ENCODE peak calls at places on chromosomes 1 and 21, in eight cellular contexts. J, W, G, S, F, H, A and D are unnamed samples.

GRCh38 chr1:55064861-55065263 is 25.5 kb downstream of the PCSK9 start:
- DNase-seq in J (no peak), W (no peak), G (peak; percentile 16), S (no peak), F (peak; percentile 65), H (no peak), A (no peak), D (peak; percentile 37)

GRCh38 chr1:235468970-235469369 is 35.3 kb downstream of the B3GALNT2 start:
- DNase-seq in J (no peak), W (no peak), G (peak; percentile 8), S (no peak), F (no peak), H (peak; percentile 58), A (no peak), D (no peak)

GRCh38 chr1:235940282-235940681 is 73.6 kb upstream of the LYST start:
- DNase-seq in J (no peak), W (no peak), G (no peak), S (no peak), F (no peak), H (no peak), A (no peak), D (no peak)

GRCh38 chr21:42701706-42702456 is 48.5 kb downstream of the PDE9A start:
- DNase-seq in J (no peak), W (no peak), G (no peak), S (no peak), F (no peak), H (no peak), A (no peak), D (no peak)

GRCh38 chr1:18469514-18469913 is 11.2 kb upstream of the KLHDC7A start:
- DNase-seq in J (no peak), W (no peak), G (no peak), S (no peak), F (no peak), H (no peak), A (no peak), D (no peak)

GRCh38 chr1:218431476-218431875 is 86.3 kb downstream of the TGFB2 start:
- DNase-seq in J (no peak), W (no peak), G (no peak), S (no peak), F (no peak), H (no peak), A (no peak), D (no peak)

GRCh38 chr1:202007703-202008489 is 2.5 kb upstream of the ELF3 start:
- DNase-seq in J (no peak), W (no peak), G (no peak), S (no peak), F (no peak), H (no peak), A (no peak), D (no peak)

GRCh38 chr1:21385022-21385421 is 54.9 kb upstream of the NBPF3 start:
- DNase-seq in J (no peak), W (no peak), G (no peak), S (no peak), F (no peak), H (no peak), A (no peak), D (no peak)

GRCh38 chr1:53967409-53968124 is 21.4 kb downstream of the LRRC42 start:
- DNase-seq in J (no peak), W (no peak), G (no peak), S (no peak), F (no peak), H (no peak), A (no peak), D (no peak)

GRCh38 chr1:226549937-226550670 is 1.5 kb downstream of the STUM start:
- DNase-seq in J (peak; percentile 74), W (no peak), G (no peak), S (no peak), F (peak; percentile 53), H (no peak), A (peak; percentile 45), D (no peak)

GRCh38 chr1:237562247-237562823 is 328.4 kb downstream of the ZP4 start:
- DNase-seq in J (peak; percentile 75), W (peak; percentile 21), G (peak; percentile 3), S (no peak), F (no peak), H (peak; percentile 2), A (peak; percentile 90), D (peak; percentile 44)

GRCh38 chr1:245074232-245074747 is 80.5 kb upstream of the KIF26B start:
- DNase-seq in J (no peak), W (no peak), G (no peak), S (no peak), F (no peak), H (no peak), A (peak; percentile 69), D (no peak)

GRCh38 chr1:205263580-205264190 is 35.9 kb downstream of the TMCC2 start:
- DNase-seq in J (no peak), W (no peak), G (no peak), S (no peak), F (no peak), H (peak; percentile 51), A (no peak), D (no peak)

GRCh38 chr1:165257969-165258459 is 98.5 kb downstream of the LMX1A start:
- DNase-seq in J (peak; percentile 44), W (peak; percentile 87), G (no peak), S (no peak), F (peak; percentile 65), H (peak; percentile 16), A (peak; percentile 78), D (peak; percentile 14)

GRCh38 chr1:34858901-34859441 is 578 bp downstream of the SMIM12 start:
- DNase-seq in J (peak; percentile 11), W (no peak), G (no peak), S (no peak), F (no peak), H (peak; percentile 31), A (no peak), D (no peak)

GRCh38 chr1:220013497-220013896 is 32.8 kb downstream of the EPRS1 start:
- DNase-seq in J (no peak), W (no peak), G (no peak), S (no peak), F (no peak), H (no peak), A (no peak), D (peak; percentile 10)

DNA sequence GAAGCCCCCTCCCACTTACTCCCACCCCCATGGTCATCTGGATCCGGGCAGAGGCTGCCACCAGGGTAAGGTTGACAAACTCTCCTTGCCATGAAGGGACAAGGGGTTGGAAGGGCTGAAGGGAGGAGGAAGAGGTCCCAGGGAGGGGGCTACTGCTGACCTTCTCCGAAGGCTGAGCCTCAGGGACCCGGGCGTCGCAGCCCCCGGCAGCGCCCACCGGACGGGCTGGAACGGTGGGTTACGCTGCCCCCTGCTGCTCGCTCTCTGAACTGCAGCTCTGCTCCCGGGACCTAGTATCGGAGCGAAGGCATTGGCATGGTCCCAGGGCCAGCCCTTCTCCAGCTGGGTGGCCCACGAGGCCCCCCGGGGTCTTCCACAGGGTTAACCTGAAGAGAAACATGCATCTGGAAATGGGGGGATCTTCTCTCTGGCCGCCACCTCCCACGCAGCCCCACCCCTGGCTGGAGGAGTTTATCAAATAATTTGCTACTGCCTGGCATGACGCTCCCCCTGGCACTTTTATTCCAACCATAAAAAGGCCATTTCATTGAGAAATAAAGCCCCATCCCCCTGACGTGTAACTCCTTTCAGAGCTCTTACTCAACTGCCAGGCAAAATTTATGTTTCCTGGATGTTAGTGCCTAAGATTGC is 70.4 kb upstream of the TARDBP start:
- DNase-seq in J (peak; percentile 52), W (peak; percentile 74), G (no peak), S (no peak), F (no peak), H (peak; percentile 14), A (peak; percentile 80), D (peak; percentile 33)
- TF ChIP-seq CTCF in J (peak; percentile 93), W (peak; percentile 76), G (peak; percentile 86), S (peak; percentile 86), F (peak; percentile 80), H (peak; percentile 97), A (peak; percentile 96), D (peak; percentile 92)

GRCh38 chr1:161227196-161227871 is 1.5 kb downstream of the TOMM40L start:
- DNase-seq in J (peak; percentile 93), W (peak; percentile 85), G (no peak), S (no peak), F (peak; percentile 85), H (peak; percentile 67), A (peak; percentile 91), D (peak; percentile 28)
- H3K4me3 ChIP-seq in J (peak overlapping the region; percentile 73), W (peak overlapping the region; percentile 96), G (peak overlapping the region; percentile 97), S (peak overlapping the region; percentile 94), F (no peak overlapping the region), H (peak overlapping the region; percentile 96), A (peak overlapping the region; percentile 70), D (no peak overlapping the region)

GRCh38 chr1:166870584-166870983 is 5.5 kb downstream of the TADA1 start:
- DNase-seq in J (no peak), W (no peak), G (no peak), S (no peak), F (no peak), H (no peak), A (no peak), D (no peak)

GRCh38 chr1:166874464-166874863 is 1.6 kb downstream of the TADA1 start:
- DNase-seq in J (no peak), W (no peak), G (no peak), S (no peak), F (no peak), H (no peak), A (peak; percentile 46), D (no peak)

GRCh38 chr1:166876540-166876838 is 425 bp upstream of the TADA1 start:
- DNase-seq in J (no peak), W (no peak), G (no peak), S (no peak), F (no peak), H (no peak), A (no peak), D (no peak)

GRCh38 chr1:166875302-166875733 is 746 bp downstream of the TADA1 start:
- DNase-seq in J (peak; percentile 24), W (no peak), G (no peak), S (no peak), F (no peak), H (no peak), A (peak; percentile 15), D (no peak)

DNA sequence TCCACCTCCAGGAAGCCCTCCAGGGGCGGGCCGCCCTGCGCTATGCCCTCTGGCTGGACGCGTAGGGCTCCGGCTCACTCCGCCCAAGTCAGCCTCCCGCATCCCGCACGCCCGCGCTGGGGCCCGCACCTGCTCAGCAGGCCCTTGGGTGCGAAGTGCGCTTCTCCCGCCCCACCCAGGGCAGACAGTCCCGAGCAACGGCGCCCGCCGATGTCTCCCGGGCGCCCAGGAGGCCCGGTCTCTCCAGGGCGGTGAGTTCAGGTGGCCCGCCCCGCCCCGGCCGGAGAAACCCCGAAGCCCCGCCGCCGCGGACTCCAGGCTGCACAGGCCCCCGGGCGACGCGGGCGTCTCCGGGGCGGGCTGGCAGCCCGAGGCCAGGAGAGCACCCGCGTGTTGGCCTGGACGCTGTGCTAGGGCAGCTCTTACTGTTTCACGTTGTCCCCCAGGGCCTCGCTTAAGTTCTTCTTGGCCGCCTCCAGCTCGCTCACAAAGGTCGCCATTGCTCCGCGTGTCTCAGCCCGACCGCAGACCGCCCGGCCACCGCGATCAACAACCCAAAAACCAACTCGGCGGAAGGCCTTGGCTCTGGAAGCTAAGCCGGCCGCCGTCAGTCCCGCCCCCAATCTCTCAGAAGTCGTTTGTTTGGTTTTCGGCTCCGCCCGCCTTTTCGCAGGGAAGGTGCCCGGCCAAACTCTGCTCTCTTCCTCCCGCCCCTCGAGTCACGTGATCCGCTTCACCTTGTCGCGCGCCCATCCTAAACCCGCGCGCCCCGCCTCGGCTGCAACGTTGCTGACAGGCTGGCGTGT is at the start of gene TADA1:
- DNase-seq in J (peak; percentile 99), W (peak; percentile 99), G (peak; percentile 90), S (peak; percentile 93), F (peak; percentile 98), H (peak; percentile 98), A (peak; percentile 100), D (peak; percentile 88)
- TF ChIP-seq CTCF in J (no peak), W (no peak), G (no peak), S (peak; percentile 24), F (peak; percentile 47), H (no peak), A (no peak), D (no peak)

GRCh38 chr1:37946703-37947360 is at the start of gene INPP5B:
- DNase-seq in J (peak; percentile 93), W (peak; percentile 83), G (peak; percentile 65), S (peak; percentile 79), F (peak; percentile 90), H (peak; percentile 90), A (peak; percentile 89), D (peak; percentile 65)
- H3K4me3 ChIP-seq in J (peak within 1 kb of the TSS; percentile 75), W (peak within 1 kb of the TSS; percentile 66), G (peak within 1 kb of the TSS; percentile 96), S (peak within 1 kb of the TSS; percentile 91), F (peak within 1 kb of the TSS; percentile 76), H (peak within 1 kb of the TSS; percentile 90), A (peak within 1 kb of the TSS; percentile 59), D (peak within 1 kb of the TSS; percentile 98)